ENCODE peak calls at places on chromosomes 2 and 18, in eight cellular contexts. H is bronchial epithelial cell, W is endothelial cell, O is adrenal gland, C is heart left ventricle, Y is tibial nerve, S is OCI-LY7, X is fibroblast of the aortic adventitia. U is an unnamed sample.

GRCh38 chr2:226548706-226549105 is 250.9 kb downstream of the IRS1 start:
- DNase-seq in Y (no peak), S (no peak), O (no peak), C (no peak), H (no peak), X (peak; percentile 43), W (no peak), U (no peak)

GRCh38 chr2:199710551-199710950 is 140.4 kb downstream of the FTCDNL1 start:
- DNase-seq in O (no peak), W (no peak), S (no peak), C (no peak), X (no peak), H (no peak), Y (no peak), U (no peak)

GRCh38 chr18:13611616-13612110 is 114.7 kb downstream of the FAM210A start:
- DNase-seq in X (peak; percentile 53), H (no peak), O (peak; percentile 34), S (no peak), C (peak; percentile 87), Y (no peak), W (peak; percentile 25), U (no peak)

GRCh38 chr18:46623541-46623940 is 33.5 kb downstream of the LOXHD1 start:
- DNase-seq in Y (no peak), S (no peak), X (no peak), H (peak; percentile 22), C (no peak), W (peak; percentile 53), O (peak; percentile 19), U (peak; percentile 6)

GRCh38 chr2:38440655-38441054 is 63.6 kb upstream of the ATL2 start:
- DNase-seq in W (no peak), H (no peak), X (no peak), O (no peak), S (no peak), Y (no peak), C (peak; percentile 36), U (no peak)

GRCh38 chr2:66412874-66413273 is 22.1 kb upstream of the MEIS1 start:
- DNase-seq in C (no peak), H (no peak), Y (no peak), S (no peak), X (no peak), O (no peak), W (no peak), U (no peak)

GRCh38 chr18:39198376-39198775 is 1632.8 kb upstream of the CELF4 start:
- DNase-seq in O (no peak), H (peak; percentile 82), W (no peak), Y (no peak), S (no peak), C (no peak), X (no peak), U (no peak)

GRCh38 chr2:102226612-102227351 is 40.0 kb downstream of the IL1RL2 start:
- DNase-seq in H (no peak), W (no peak), O (no peak), X (peak; percentile 16), Y (no peak), S (no peak), C (no peak), U (no peak)

GRCh38 chr18:37276111-37276510 is 289.5 kb downstream of the CELF4 start:
- DNase-seq in Y (no peak), O (no peak), C (no peak), S (no peak), X (no peak), W (no peak), H (no peak), U (no peak)

GRCh38 chr2:149036507-149037293 is 1.8 kb upstream of the LYPD6B start:
- DNase-seq in X (no peak), C (no peak), S (no peak), Y (no peak), W (no peak), H (no peak), O (no peak), U (no peak)

GRCh38 chr18:64032312-64032711 is 62.4 kb downstream of the SERPINB8 start:
- DNase-seq in W (no peak), O (no peak), C (no peak), Y (no peak), H (no peak), S (no peak), X (no peak), U (no peak)

GRCh38 chr2:96685285-96685591 is 42.7 kb downstream of the FER1L5 start:
- DNase-seq in C (no peak), H (no peak), S (no peak), Y (no peak), W (no peak), O (no peak), X (no peak), U (no peak)

GRCh38 chr18:63476666-63477065 is at the start of gene SERPINB5:
- DNase-seq in S (no peak), Y (no peak), W (no peak), X (no peak), H (peak; percentile 100), O (no peak), C (no peak), U (no peak)

GRCh38 chr2:119820275-119820674 is 60.6 kb downstream of the PTPN4 start:
- DNase-seq in C (peak; percentile 67), S (no peak), Y (no peak), X (peak; percentile 88), W (no peak), H (peak; percentile 52), O (peak; percentile 42), U (no peak)

GRCh38 chr2:196967775-196968174 is 41.3 kb upstream of the PGAP1 start:
- DNase-seq in X (no peak), H (no peak), S (no peak), Y (no peak), W (no peak), C (no peak), O (no peak), U (no peak)

GRCh38 chr2:205297368-205297767 is 384.9 kb upstream of the NRP2 start:
- DNase-seq in H (no peak), O (no peak), S (no peak), C (no peak), W (no peak), Y (no peak), X (no peak), U (no peak)

GRCh38 chr2:68052717-68053422 is 9.9 kb downstream of the C1D start:
- DNase-seq in X (peak; percentile 14), W (no peak), C (no peak), Y (no peak), H (no peak), S (no peak), O (no peak), U (no peak)

GRCh38 chr2:191479680-191480023 is 198.3 kb upstream of the NABP1 start:
- DNase-seq in C (no peak), Y (no peak), W (no peak), O (no peak), X (no peak), H (no peak), S (no peak), U (peak; percentile 1)

GRCh38 chr2:211270257-211270656 is 713.9 kb downstream of the CPS1 start:
- DNase-seq in O (no peak), X (no peak), W (no peak), H (no peak), S (no peak), C (no peak), Y (no peak), U (no peak)

GRCh38 chr2:232351686-232352510 is 26.7 kb upstream of the ALPP start:
- DNase-seq in W (no peak), H (no peak), C (no peak), X (no peak), S (no peak), Y (no peak), O (peak; percentile 8), U (no peak)

DNA sequence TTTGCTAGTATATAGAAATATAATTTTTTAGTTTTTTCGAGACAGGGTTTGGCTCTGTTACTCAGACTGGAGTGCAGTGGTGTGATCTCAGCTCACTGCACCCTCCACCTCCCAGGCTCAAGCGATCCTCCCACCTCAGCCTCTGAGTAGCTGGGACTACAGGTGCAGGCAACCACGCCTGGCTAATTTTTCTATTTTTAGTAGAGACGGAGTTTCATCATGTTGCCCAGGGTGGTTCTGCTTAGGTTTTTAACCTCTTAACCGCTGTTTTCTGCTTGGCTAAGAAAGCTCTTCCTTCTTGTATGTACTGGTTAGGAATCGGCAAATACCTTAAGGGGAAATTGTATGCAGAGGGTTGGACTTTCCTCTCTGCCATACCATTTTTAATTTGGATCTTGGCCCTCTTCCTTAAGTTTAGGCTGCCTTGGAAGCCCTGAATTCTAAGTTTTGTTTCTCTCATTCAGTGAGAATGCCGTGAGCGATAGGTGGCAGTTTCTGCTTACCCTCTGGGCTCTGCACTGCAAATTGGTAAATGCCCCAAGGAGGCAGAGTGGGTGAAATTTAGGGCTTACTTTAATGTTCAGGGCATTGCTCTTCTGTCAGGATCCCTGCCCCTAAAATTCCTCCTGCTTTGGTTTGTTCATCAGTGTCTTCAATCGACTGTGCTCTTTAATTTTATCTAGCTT is 32.3 kb downstream of the EML6 start:
- DNase-seq in X (no peak), Y (no peak), O (no peak), S (peak; percentile 95), H (no peak), W (no peak), C (no peak), U (peak; percentile 48)
- TF ChIP-seq CTCF in X (no peak), Y (no peak), O (no peak), S (peak; percentile 83), H (no peak), W (no peak), C (no peak), U (peak; percentile 33)

DNA sequence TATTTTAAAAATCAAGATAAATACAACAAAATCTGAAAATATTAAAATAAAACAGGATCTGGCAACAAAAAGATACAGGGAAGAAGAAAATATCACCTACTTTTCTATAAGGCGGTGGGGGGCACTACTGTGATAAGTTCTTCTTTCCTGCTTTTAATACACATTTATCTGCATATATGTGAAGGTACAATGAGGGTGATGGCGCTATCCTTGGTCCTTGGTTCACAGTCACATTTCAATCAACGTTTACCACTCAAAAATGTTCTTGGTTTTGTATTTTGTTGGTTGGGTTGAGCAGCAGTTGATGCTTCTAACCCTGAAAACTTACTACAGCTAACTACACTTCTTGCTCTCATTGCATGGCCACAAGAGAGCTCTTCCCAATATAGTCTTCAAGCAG is 112.4 kb downstream of the COL6A3 start:
- DNase-seq in Y (no peak), X (no peak), W (no peak), S (no peak), H (no peak), O (no peak), C (no peak), U (no peak)
- TF ChIP-seq CTCF in Y (no peak), X (no peak), W (no peak), S (no peak), H (no peak), O (no peak), C (no peak), U (no peak)

DNA sequence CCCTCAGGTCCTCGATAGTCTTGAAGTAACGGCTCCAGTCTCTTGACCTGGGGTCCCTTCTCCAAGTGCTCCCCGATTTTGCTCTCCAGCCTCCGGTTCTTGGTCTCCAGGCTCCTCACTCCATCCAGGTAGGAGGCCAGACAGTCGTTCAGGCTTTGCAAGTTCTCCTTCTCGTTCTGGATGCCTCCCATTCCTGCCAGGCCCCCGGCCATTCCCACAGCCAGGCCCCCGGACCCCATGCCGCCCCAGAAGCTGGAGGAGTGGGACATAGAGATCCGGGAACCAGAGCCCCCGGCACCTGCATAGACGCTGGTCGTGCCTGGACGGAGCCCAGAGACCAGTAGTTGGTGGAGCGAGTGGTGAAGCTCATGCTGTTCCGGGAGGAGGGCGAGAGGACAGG is 29.0 kb upstream of the RAB31 start:
- DNase-seq in H (no peak), C (no peak), O (no peak), Y (no peak), S (no peak), X (no peak), W (no peak), U (no peak)
- TF ChIP-seq CTCF in H (no peak), C (no peak), O (no peak), Y (no peak), S (no peak), X (no peak), W (no peak), U (no peak)

GRCh38 chr18:8324343-8325065 is 284.7 kb upstream of the RAB12 start:
- DNase-seq in X (no peak), O (no peak), S (no peak), W (no peak), C (no peak), H (no peak), Y (no peak), U (no peak)
- TF ChIP-seq CTCF in X (peak; percentile 4), O (no peak), S (peak; percentile 27), W (no peak), C (no peak), H (no peak), Y (no peak), U (no peak)